ENCODE peak calls at places on chromosomes 2 and 18, in ten cellular contexts. One of them, this sample, is unnamed.

GRCh38 chr2:202941771-202942170 is 29.7 kb downstream of the CARF start:
- DNase-seq in naive B cell: no peak
- DNase-seq in SK-MEL-5: no peak
- DNase-seq in NAMALWA: no peak
- DNase-seq in prostate gland: no peak
- DNase-seq in NCI-H446 treated with DMSO at 0.1 percent for 48 hours: no peak
- DNase-seq in right cardiac atrium: no peak
- DNase-seq in epithelial cell of esophagus: peak
- DNase-seq in adipocyte: peak
- DNase-seq in foreskin fibroblast: peak
- DNase-seq in this sample: no peak

GRCh38 chr2:163200726-163201125 is 362.2 kb upstream of the KCNH7 start:
- DNase-seq in right cardiac atrium: no peak
- DNase-seq in foreskin fibroblast: peak
- DNase-seq in naive B cell: no peak
- DNase-seq in adipocyte: peak
- DNase-seq in epithelial cell of esophagus: no peak
- DNase-seq in prostate gland: no peak
- DNase-seq in SK-MEL-5: no peak
- DNase-seq in NCI-H446 treated with DMSO at 0.1 percent for 48 hours: no peak
- DNase-seq in NAMALWA: no peak
- DNase-seq in this sample: no peak

GRCh38 chr2:135164431-135164830 is 112.3 kb downstream of the RAB3GAP1 start:
- DNase-seq in right cardiac atrium: no peak
- DNase-seq in epithelial cell of esophagus: peak
- DNase-seq in prostate gland: no peak
- DNase-seq in foreskin fibroblast: peak
- DNase-seq in naive B cell: no peak
- DNase-seq in NAMALWA: no peak
- DNase-seq in adipocyte: peak
- DNase-seq in SK-MEL-5: peak
- DNase-seq in NCI-H446 treated with DMSO at 0.1 percent for 48 hours: no peak
- DNase-seq in this sample: peak

GRCh38 chr18:48328473-48329205 is 80.5 kb downstream of the ZBTB7C start:
- DNase-seq in foreskin fibroblast: peak
- DNase-seq in right cardiac atrium: no peak
- DNase-seq in SK-MEL-5: no peak
- DNase-seq in adipocyte: peak
- DNase-seq in NAMALWA: no peak
- DNase-seq in prostate gland: no peak
- DNase-seq in naive B cell: no peak
- DNase-seq in NCI-H446 treated with DMSO at 0.1 percent for 48 hours: no peak
- DNase-seq in epithelial cell of esophagus: peak
- DNase-seq in this sample: no peak

GRCh38 chr2:181426687-181427086 is 30.5 kb upstream of the ITGA4 start:
- DNase-seq in prostate gland: no peak
- DNase-seq in epithelial cell of esophagus: no peak
- DNase-seq in SK-MEL-5: no peak
- DNase-seq in adipocyte: no peak
- DNase-seq in NAMALWA: no peak
- DNase-seq in foreskin fibroblast: no peak
- DNase-seq in right cardiac atrium: no peak
- DNase-seq in naive B cell: no peak
- DNase-seq in NCI-H446 treated with DMSO at 0.1 percent for 48 hours: no peak
- DNase-seq in this sample: no peak

GRCh38 chr2:29097569-29097968 is 17.6 kb upstream of the CLIP4 start:
- DNase-seq in prostate gland: no peak
- DNase-seq in adipocyte: no peak
- DNase-seq in SK-MEL-5: peak
- DNase-seq in right cardiac atrium: no peak
- DNase-seq in NCI-H446 treated with DMSO at 0.1 percent for 48 hours: no peak
- DNase-seq in naive B cell: no peak
- DNase-seq in foreskin fibroblast: no peak
- DNase-seq in epithelial cell of esophagus: no peak
- DNase-seq in NAMALWA: no peak
- DNase-seq in this sample: no peak

GRCh38 chr2:103785432-103785831 is 1023.6 kb downstream of the TMEM182 start:
- DNase-seq in SK-MEL-5: no peak
- DNase-seq in NCI-H446 treated with DMSO at 0.1 percent for 48 hours: no peak
- DNase-seq in adipocyte: no peak
- DNase-seq in epithelial cell of esophagus: no peak
- DNase-seq in right cardiac atrium: no peak
- DNase-seq in NAMALWA: no peak
- DNase-seq in prostate gland: no peak
- DNase-seq in naive B cell: no peak
- DNase-seq in foreskin fibroblast: no peak
- DNase-seq in this sample: no peak

GRCh38 chr2:162029287-162029901 is 44.6 kb downstream of the DPP4 start:
- DNase-seq in right cardiac atrium: peak
- DNase-seq in prostate gland: no peak
- DNase-seq in SK-MEL-5: no peak
- DNase-seq in NCI-H446 treated with DMSO at 0.1 percent for 48 hours: peak
- DNase-seq in NAMALWA: no peak
- DNase-seq in adipocyte: peak
- DNase-seq in epithelial cell of esophagus: peak
- DNase-seq in foreskin fibroblast: peak
- DNase-seq in naive B cell: no peak
- DNase-seq in this sample: no peak

GRCh38 chr18:73503326-73503725 is 635.5 kb upstream of the NETO1 start:
- DNase-seq in SK-MEL-5: no peak
- DNase-seq in NCI-H446 treated with DMSO at 0.1 percent for 48 hours: no peak
- DNase-seq in right cardiac atrium: no peak
- DNase-seq in foreskin fibroblast: no peak
- DNase-seq in adipocyte: no peak
- DNase-seq in NAMALWA: no peak
- DNase-seq in naive B cell: no peak
- DNase-seq in prostate gland: no peak
- DNase-seq in epithelial cell of esophagus: peak
- DNase-seq in this sample: no peak

GRCh38 chr2:217227794-217228193 is 367.9 kb upstream of the TNP1 start:
- DNase-seq in NCI-H446 treated with DMSO at 0.1 percent for 48 hours: no peak
- DNase-seq in epithelial cell of esophagus: no peak
- DNase-seq in naive B cell: no peak
- DNase-seq in right cardiac atrium: no peak
- DNase-seq in prostate gland: no peak
- DNase-seq in adipocyte: no peak
- DNase-seq in NAMALWA: no peak
- DNase-seq in foreskin fibroblast: no peak
- DNase-seq in SK-MEL-5: no peak
- DNase-seq in this sample: no peak

GRCh38 chr2:236127010-236127409 is 41.2 kb downstream of the GBX2 start:
- DNase-seq in SK-MEL-5: no peak
- DNase-seq in epithelial cell of esophagus: no peak
- DNase-seq in foreskin fibroblast: no peak
- DNase-seq in prostate gland: no peak
- DNase-seq in right cardiac atrium: no peak
- DNase-seq in NCI-H446 treated with DMSO at 0.1 percent for 48 hours: no peak
- DNase-seq in NAMALWA: no peak
- DNase-seq in adipocyte: no peak
- DNase-seq in naive B cell: no peak
- DNase-seq in this sample: no peak

GRCh38 chr2:198273670-198274069 is 469.3 kb downstream of the PLCL1 start:
- DNase-seq in SK-MEL-5: no peak
- DNase-seq in NCI-H446 treated with DMSO at 0.1 percent for 48 hours: no peak
- DNase-seq in epithelial cell of esophagus: peak
- DNase-seq in foreskin fibroblast: no peak
- DNase-seq in naive B cell: no peak
- DNase-seq in prostate gland: no peak
- DNase-seq in NAMALWA: no peak
- DNase-seq in right cardiac atrium: no peak
- DNase-seq in adipocyte: peak
- DNase-seq in this sample: no peak

GRCh38 chr2:159516241-159516758 is 100.0 kb downstream of the BAZ2B start:
- DNase-seq in NCI-H446 treated with DMSO at 0.1 percent for 48 hours: no peak
- DNase-seq in prostate gland: peak
- DNase-seq in naive B cell: peak
- DNase-seq in right cardiac atrium: no peak
- DNase-seq in epithelial cell of esophagus: peak
- DNase-seq in foreskin fibroblast: no peak
- DNase-seq in adipocyte: peak
- DNase-seq in NAMALWA: peak
- DNase-seq in SK-MEL-5: peak
- DNase-seq in this sample: peak